ENCODE peak calls at places on chromosome 16, in seven cellular contexts. M is GM20000; N is C1 segment of cervical spinal cord; I is NCI-H1105; O is OCI-LY7; Z is cerebellar cortex; R is activated T-helper 1 cell treated with anti-CD3 and anti-CD28 coated beads, Interleukin-12 subunit alpha, Interleukin-12 subunit beta, Interleukin-2, Interleukin-4 antibody, amounts not matched to agents 30 ng/mL and 10 ng/mL and 1 ng/mL, durations not matched to agents 14 hours and 24 hours and 36 hours. B is an unnamed sample.

GRCh38 chr16:54921229-54921824 is 9.3 kb upstream of the IRX5 start:
- DNase-seq in M (no peak), R (no peak), I (peak), O (no peak), N (no peak), Z (no peak), B (no peak)

GRCh38 chr16:19284207-19284606 is 1.3 kb upstream of the CLEC19A start:
- DNase-seq in Z (peak), M (no peak), R (no peak), I (peak), N (peak), O (no peak), B (peak)

GRCh38 chr16:72083778-72084404 is 9.5 kb downstream of the TXNL4B start:
- DNase-seq in R (no peak), M (no peak), Z (no peak), I (no peak), O (no peak), N (no peak), B (no peak)

GRCh38 chr16:54143934-54144333 is 142.7 kb downstream of the IRX3 start:
- DNase-seq in R (no peak), M (no peak), O (no peak), Z (no peak), I (no peak), N (no peak), B (no peak)

GRCh38 chr16:67339453-67339852 is 12.8 kb downstream of the LRRC36 start:
- DNase-seq in Z (peak), O (peak), N (no peak), I (no peak), R (no peak), M (peak), B (no peak)

GRCh38 chr16:12754824-12755543 is 48.7 kb downstream of the CPPED1 start:
- DNase-seq in R (no peak), O (no peak), Z (no peak), M (no peak), I (no peak), N (no peak), B (no peak)

GRCh38 chr16:21302898-21303528 is 24.9 kb upstream of the CRYM start:
- DNase-seq in O (peak), R (no peak), Z (no peak), M (no peak), N (no peak), I (no peak), B (no peak)

GRCh38 chr16:13322357-13322756 is 421.0 kb downstream of the SHISA9 start:
- DNase-seq in I (no peak), N (no peak), M (peak), R (no peak), O (peak), Z (no peak), B (no peak)

GRCh38 chr16:30748634-30749445 is 615 bp downstream of the PHKG2 start:
- DNase-seq in N (no peak), R (peak), Z (no peak), O (peak), M (peak), I (no peak), B (peak)

GRCh38 chr16:57669476-57670162 is 1.5 kb downstream of the ADGRG3 start:
- DNase-seq in I (no peak), R (no peak), M (no peak), N (no peak), O (no peak), Z (no peak), B (no peak)

GRCh38 chr16:53817117-53817516 is 113.2 kb downstream of the FTO start:
- DNase-seq in R (no peak), M (no peak), Z (no peak), O (no peak), I (no peak), N (no peak), B (no peak)

GRCh38 chr16:47029724-47030123 is 56.2 kb upstream of the DNAJA2 start:
- DNase-seq in I (no peak), R (no peak), Z (no peak), N (no peak), M (no peak), O (no peak), B (no peak)

GRCh38 chr16:79089735-79090284 is 510.7 kb downstream of the MAF start:
- DNase-seq in N (no peak), R (peak), M (no peak), Z (no peak), O (peak), I (no peak), B (peak)

GRCh38 chr16:24541534-24541933 is 2.2 kb downstream of the RBBP6 start:
- DNase-seq in M (peak), R (no peak), Z (no peak), N (no peak), O (no peak), I (no peak), B (no peak)

GRCh38 chr16:23691483-23692189 is 12.9 kb downstream of the PLK1 start:
- DNase-seq in N (no peak), I (no peak), R (no peak), M (no peak), O (no peak), Z (no peak), B (no peak)

GRCh38 chr16:57537194-57537505 is 779 bp upstream of the CCDC102A start:
- DNase-seq in M (peak), Z (no peak), R (no peak), N (no peak), O (no peak), I (no peak), B (no peak)

GRCh38 chr16:66152841-66153525 is 213.5 kb upstream of the CDH5 start:
- DNase-seq in Z (no peak), R (no peak), M (no peak), N (no peak), I (no peak), O (no peak), B (no peak)

GRCh38 chr16:30666681-30667080 is 8.4 kb downstream of the FBRS start:
- DNase-seq in Z (no peak), M (no peak), R (no peak), N (no peak), O (no peak), I (no peak), B (no peak)

GRCh38 chr16:3495166-3495565 is at the start of gene C16orf90:
- DNase-seq in M (no peak), I (no peak), N (no peak), R (no peak), Z (no peak), O (no peak), B (no peak)

GRCh38 chr16:71367243-71367976 is 8.9 kb downstream of the CALB2 start:
- DNase-seq in O (peak), R (no peak), N (no peak), Z (peak), I (no peak), M (peak), B (peak)

GRCh38 chr16:65123846-65124513 is 2.1 kb upstream of the CDH11 start:
- DNase-seq in Z (no peak), O (no peak), M (no peak), I (no peak), N (no peak), R (no peak), B (no peak)

GRCh38 chr16:67459066-67459857 is 21.7 kb downstream of the ATP6V0D1 start:
- DNase-seq in I (no peak), N (no peak), Z (no peak), R (no peak), O (no peak), M (no peak), B (no peak)

GRCh38 chr16:68386628-68387027 is 61.7 kb downstream of the SMPD3 start:
- DNase-seq in R (no peak), Z (no peak), O (no peak), N (no peak), M (no peak), I (no peak), B (no peak)

GRCh38 chr16:78684655-78685400 is 585.4 kb downstream of the WWOX start:
- DNase-seq in O (no peak), R (no peak), Z (no peak), M (no peak), I (no peak), N (no peak), B (no peak)

GRCh38 chr16:66376114-66376513 is 9.6 kb downstream of the CDH5 start:
- DNase-seq in I (no peak), M (no peak), N (no peak), R (no peak), O (no peak), Z (no peak), B (no peak)

GRCh38 chr16:7400117-7400890 is 67.7 kb downstream of the RBFOX1 start:
- DNase-seq in M (no peak), O (no peak), Z (peak), N (peak), R (no peak), I (no peak), B (no peak)

GRCh38 chr16:48194828-48195566 is 39.2 kb upstream of the ABCC12 start:
- DNase-seq in Z (no peak), I (peak), O (no peak), R (no peak), N (no peak), M (no peak), B (no peak)

GRCh38 chr16:65124596-65124995 is 2.7 kb upstream of the CDH11 start:
- DNase-seq in N (no peak), O (no peak), M (no peak), I (no peak), Z (no peak), R (no peak), B (no peak)

GRCh38 chr16:425740-426114 is 278 bp downstream of the RAB11FIP3 start:
- DNase-seq in N (no peak), O (no peak), M (no peak), Z (no peak), R (no peak), I (no peak), B (no peak)

B was measured in stimulated activated naive B cell treated with anti-CD40 and anti-IgM and Interleukin-4, amounts not matched to agents 10 μg/mL and 1 μg/mL and 100 μg/mL, for 72 hours.